ENCODE peak calls at places on chromosome 15, in four cellular contexts. C is psoas muscle, W is cardiac fibroblast, G is choroid plexus epithelial cell. D is an unnamed sample.

GRCh38 chr15:37876900-37877299 is 57.5 kb upstream of the TMCO5A start:
- DNase-seq in C (no peak), W (no peak), G (no peak), D (no peak)

GRCh38 chr15:100721758-100722550 is 119.6 kb downstream of the ASB7 start:
- DNase-seq in C (peak), W (peak), G (peak), D (no peak)

GRCh38 chr15:43270676-43271306 is 4.1 kb upstream of the TGM5 start:
- DNase-seq in C (no peak), W (no peak), G (no peak), D (no peak)

GRCh38 chr15:43318990-43319771 is 11.2 kb downstream of the LCMT2 start:
- DNase-seq in C (no peak), W (no peak), G (no peak), D (no peak)

GRCh38 chr15:96331141-96331941 is 841 bp downstream of the NR2F2 start:
- DNase-seq in C (peak), W (peak), G (peak), D (peak)

GRCh38 chr15:71761649-71762048 is 48.7 kb upstream of the NR2E3 start:
- DNase-seq in C (no peak), W (peak), G (peak), D (no peak)

GRCh38 chr15:31758126-31758525 is 272.2 kb upstream of the CHRNA7 start:
- DNase-seq in C (peak), W (peak), G (peak), D (no peak)

GRCh38 chr15:55279746-55280351 is 9.8 kb downstream of the RAB27A start:
- DNase-seq in C (no peak), W (peak), G (peak), D (no peak)

GRCh38 chr15:40539030-40539429 is 25.8 kb downstream of the CCDC32 start:
- DNase-seq in C (no peak), W (no peak), G (no peak), D (no peak)

GRCh38 chr15:58573270-58573669 is 141.5 kb downstream of the LIPC start:
- DNase-seq in C (no peak), W (no peak), G (no peak), D (no peak)

GRCh38 chr15:100869151-100869999 is 10.3 kb upstream of the ALDH1A3 start:
- DNase-seq in C (no peak), W (no peak), G (no peak), D (no peak)

GRCh38 chr15:52804526-52805081 is 14.5 kb upstream of the ONECUT1 start:
- DNase-seq in C (no peak), W (no peak), G (no peak), D (peak)

GRCh38 chr15:72237286-72238224 is 6.6 kb upstream of the PKM start:
- DNase-seq in C (peak), W (peak), G (peak), D (peak)

GRCh38 chr15:23415321-23415865 is 31.6 kb downstream of the GOLGA6L2 start:
- DNase-seq in C (no peak), W (no peak), G (no peak), D (no peak)

GRCh38 chr15:26890988-26891387 is 24.1 kb downstream of the GABRA5 start:
- DNase-seq in C (no peak), W (no peak), G (no peak), D (peak)

GRCh38 chr15:58383876-58384275 is 47.9 kb upstream of the LIPC start:
- DNase-seq in C (no peak), W (no peak), G (no peak), D (no peak)

GRCh38 chr15:85657132-85657531 is 137.6 kb downstream of the KLHL25 start:
- DNase-seq in C (no peak), W (no peak), G (no peak), D (no peak)

GRCh38 chr15:31440754-31441298 is 114.2 kb downstream of the KLF13 start:
- DNase-seq in C (peak), W (peak), G (peak), D (no peak)

GRCh38 chr15:43218908-43219706 is 1.7 kb downstream of the EPB42 start:
- DNase-seq in C (no peak), W (peak), G (peak), D (no peak)

GRCh38 chr15:38253448-38253847 is 812 bp downstream of the SPRED1 start:
- DNase-seq in C (no peak), W (peak), G (peak), D (no peak)

GRCh38 chr15:74402873-74403589 is 30.7 kb downstream of the SEMA7A start:
- DNase-seq in C (no peak), W (no peak), G (no peak), D (peak)

GRCh38 chr15:83810110-83810509 is 156.2 kb downstream of the ADAMTSL3 start:
- DNase-seq in C (no peak), W (no peak), G (no peak), D (no peak)

GRCh38 chr15:100879461-100880138 is at the start of gene ALDH1A3:
- DNase-seq in C (peak), W (peak), G (peak), D (peak)

GRCh38 chr15:73841756-73842590 is 31.4 kb upstream of the TBC1D21 start:
- DNase-seq in C (no peak), W (no peak), G (no peak), D (no peak)

GRCh38 chr15:77069521-77070121 is 1.3 kb downstream of the TSPAN3 start:
- DNase-seq in C (no peak), W (no peak), G (no peak), D (no peak)

GRCh38 chr15:59571606-59572005 is 40.0 kb upstream of the GCNT3 start:
- DNase-seq in C (no peak), W (no peak), G (no peak), D (no peak)

GRCh38 chr15:88448991-88449461 is 18.2 kb downstream of the MRPL46 start:
- DNase-seq in C (no peak), W (no peak), G (no peak), D (no peak)

GRCh38 chr15:89360294-89360971 is 25.8 kb upstream of the POLG start:
- DNase-seq in C (no peak), W (no peak), G (no peak), D (no peak)

GRCh38 chr15:80870893-80871292 is 91.7 kb downstream of the CEMIP start:
- DNase-seq in C (no peak), W (peak), G (no peak), D (no peak)

GRCh38 chr15:51171578-51171932 is 76.8 kb upstream of the TNFAIP8L3 start:
- DNase-seq in C (no peak), W (no peak), G (no peak), D (no peak)

GRCh38 chr15:89998923-89999675 is 2.0 kb upstream of the ZNF710 start:
- DNase-seq in C (no peak), W (no peak), G (no peak), D (no peak)

GRCh38 chr15:56241374-56242085 is 2.1 kb downstream of the RFX7 start:
- DNase-seq in C (no peak), W (peak), G (peak), D (no peak)

GRCh38 chr15:52658955-52659354 is 20.2 kb downstream of the ATOSA start:
- DNase-seq in C (no peak), W (no peak), G (peak), D (peak)

GRCh38 chr15:94040523-94041248 is 190.7 kb upstream of the MCTP2 start:
- DNase-seq in C (no peak), W (no peak), G (no peak), D (no peak)
- TF ChIP-seq CTCF in C (no peak), W (no peak), G (no peak), D (no peak)

GRCh38 chr15:33766329-33766728 is 202.0 kb upstream of the CHRM5 start:
- DNase-seq in C (no peak), W (no peak), G (peak), D (no peak)
- TF ChIP-seq CTCF in C (no peak), W (no peak), G (peak), D (no peak)

DNA sequence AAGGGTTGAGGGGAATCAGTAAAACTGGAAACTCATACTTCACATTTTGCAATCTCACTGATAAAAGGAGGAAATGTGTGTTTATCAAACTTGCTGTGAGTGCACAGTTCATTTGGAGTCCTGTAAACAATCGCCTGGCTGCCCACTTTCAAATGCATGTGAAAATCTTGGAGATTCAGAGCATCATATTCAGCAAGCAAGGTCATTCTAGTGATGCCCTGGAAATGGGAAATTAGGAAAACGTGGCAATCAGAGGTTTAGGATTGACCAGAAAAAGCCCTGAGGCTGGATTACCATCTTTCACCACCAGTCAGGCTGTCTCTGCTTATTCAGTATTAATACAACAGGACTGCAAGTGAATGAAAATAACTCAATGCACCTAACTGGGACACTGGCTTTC is 23.9 kb downstream of the DPH6 start:
- DNase-seq in C (no peak), W (peak), G (peak), D (no peak)
- TF ChIP-seq CTCF in C (no peak), W (no peak), G (peak), D (no peak)

DNA sequence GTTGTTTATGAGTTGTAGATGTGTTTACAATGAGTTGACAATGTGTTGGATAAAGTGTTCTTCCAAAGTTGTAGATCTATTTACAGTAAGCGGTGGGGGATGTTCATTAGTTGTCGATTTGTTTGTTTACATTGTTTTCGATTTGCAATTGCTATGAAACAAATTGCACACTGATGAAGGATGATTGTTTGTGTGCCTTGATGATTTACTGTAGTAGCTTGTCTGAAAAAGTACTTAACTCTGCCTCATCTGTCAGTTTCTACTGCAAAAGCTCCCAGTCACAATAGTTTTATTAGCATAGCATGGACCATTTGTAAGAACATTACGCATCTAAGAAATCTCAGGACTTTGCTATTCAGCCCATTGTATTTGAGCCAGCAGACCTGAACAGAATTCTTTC is 453.2 kb upstream of the DPH6 start:
- DNase-seq in C (no peak), W (no peak), G (no peak), D (no peak)
- TF ChIP-seq CTCF in C (no peak), W (no peak), G (no peak), D (no peak)

DNA sequence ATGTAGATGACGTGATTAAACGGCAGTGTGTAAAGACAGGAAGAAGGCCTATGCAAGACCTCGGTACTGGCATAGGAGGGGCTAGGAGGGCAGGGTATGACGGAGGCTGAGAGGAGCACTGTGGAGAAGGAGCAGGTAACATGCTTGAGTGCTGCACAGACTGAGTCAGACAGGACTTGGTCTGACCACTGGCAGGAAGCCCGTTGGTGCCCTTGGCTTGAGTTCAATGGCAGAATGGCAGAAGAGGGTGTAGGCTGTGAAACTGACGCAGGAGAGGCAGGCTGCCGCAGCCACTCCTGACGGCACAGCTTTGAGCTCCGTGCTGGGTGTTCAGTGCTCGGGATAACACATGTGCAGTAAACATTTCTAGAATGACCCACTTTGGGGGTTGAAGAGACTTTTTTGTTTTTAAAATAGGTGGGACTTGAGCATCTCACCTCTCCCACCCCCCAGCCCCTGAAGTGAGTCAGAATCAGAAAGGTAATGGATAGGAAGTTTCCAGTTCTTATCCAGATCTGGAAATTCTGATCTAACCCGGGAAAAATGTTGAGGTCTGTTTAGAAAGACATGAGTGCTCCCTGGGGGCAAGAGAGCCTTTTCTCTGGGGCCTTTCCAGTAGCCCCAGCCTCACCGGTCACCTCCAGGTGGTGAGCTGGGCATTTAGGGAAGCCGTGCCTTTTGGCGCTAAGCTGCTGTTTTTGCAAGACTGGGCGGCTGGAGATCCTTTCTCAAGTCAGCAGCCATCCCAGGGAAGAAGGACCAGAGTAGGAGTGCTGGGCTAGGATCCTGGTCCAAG is 126.4 kb downstream of the RPLP1 start:
- DNase-seq in C (peak), W (no peak), G (no peak), D (no peak)
- TF ChIP-seq CTCF in C (no peak), W (no peak), G (no peak), D (no peak)

D was measured in GM13977.